ENCODE peak calls at places on chromosomes 6 and 20, in seven cellular contexts. V is germinal center; W is activated CD4-positive, CD25-positive, alpha-beta regulatory T cell; L is GM10248; G is NCI-H1092; Y is fibroblast of the conjunctiva; R is HCT116. I is an unnamed sample.

GRCh38 chr6:134182528-134182927 is 130.1 kb upstream of the SLC2A12 start:
- DNase-seq in L (no peak), R (no peak), Y (no peak), W (no peak), G (no peak), V (no peak), I (no peak)

GRCh38 chr20:61692476-61692875 is 373.2 kb downstream of the TAF4 start:
- DNase-seq in L (no peak), R (no peak), V (no peak), G (no peak), W (no peak), Y (no peak), I (no peak)

GRCh38 chr6:15621203-15622044 is 41.4 kb downstream of the DTNBP1 start:
- DNase-seq in L (peak; percentile 43), W (no peak), Y (no peak), G (no peak), R (no peak), V (no peak), I (peak; percentile 15)

GRCh38 chr6:144612811-144613210 is 327.7 kb downstream of the UTRN start:
- DNase-seq in L (no peak), W (no peak), Y (no peak), G (no peak), R (no peak), V (no peak), I (no peak)

GRCh38 chr6:159059099-159059498 is 14.3 kb upstream of the TAGAP start:
- DNase-seq in L (no peak), V (no peak), Y (no peak), W (no peak), G (no peak), R (no peak), I (no peak)

GRCh38 chr6:127342296-127342945 is 988 bp downstream of the ECHDC1 start:
- DNase-seq in G (peak; percentile 18), R (no peak), Y (no peak), W (no peak), L (no peak), V (peak; percentile 3), I (peak; percentile 63)

GRCh38 chr20:44089987-44090674 is 96.9 kb downstream of the JPH2 start:
- DNase-seq in L (no peak), V (peak; percentile 78), W (no peak), R (peak; percentile 61), G (no peak), Y (peak; percentile 33), I (peak; percentile 60)

GRCh38 chr20:25191051-25191450 is 4.5 kb upstream of the ENTPD6 start:
- DNase-seq in Y (no peak), V (no peak), R (no peak), L (peak; percentile 1), G (no peak), W (no peak), I (no peak)

GRCh38 chr6:2257358-2257757 is 12.0 kb upstream of the GMDS start:
- DNase-seq in L (no peak), Y (no peak), G (no peak), R (no peak), W (no peak), V (no peak), I (no peak)

GRCh38 chr20:36482044-36482473 is 59.3 kb upstream of the MYL9 start:
- DNase-seq in R (no peak), G (peak; percentile 86), W (no peak), L (no peak), V (no peak), Y (no peak), I (no peak)

GRCh38 chr6:75524322-75524972 is 30.8 kb upstream of the FILIP1 start:
- DNase-seq in R (peak; percentile 10), V (no peak), W (no peak), G (no peak), Y (peak; percentile 65), L (no peak), I (peak; percentile 79)

GRCh38 chr6:110595112-110595511 is 118.7 kb upstream of the SLC22A16 start:
- DNase-seq in Y (no peak), R (no peak), G (no peak), V (no peak), L (no peak), W (no peak), I (no peak)

GRCh38 chr6:3290501-3291211 is 31.9 kb downstream of the PSMG4 start:
- DNase-seq in V (no peak), L (no peak), W (no peak), R (no peak), G (no peak), Y (no peak), I (no peak)

GRCh38 chr6:44514576-44515193 is 127.2 kb downstream of the CDC5L start:
- DNase-seq in Y (no peak), V (no peak), G (no peak), R (no peak), L (no peak), W (no peak), I (no peak)

GRCh38 chr6:137875606-137876005 is 8.5 kb downstream of the TNFAIP3 start:
- DNase-seq in Y (no peak), W (no peak), G (no peak), L (no peak), R (no peak), V (no peak), I (no peak)

GRCh38 chr6:130252527-130253237 is 29.9 kb upstream of the SAMD3 start:
- DNase-seq in V (no peak), Y (no peak), R (no peak), L (no peak), W (no peak), G (no peak), I (no peak)

GRCh38 chr20:63698739-63699465 is 2.5 kb downstream of the TNFRSF6B start:
- DNase-seq in G (no peak), R (peak; percentile 67), W (no peak), L (peak; percentile 75), V (no peak), Y (peak; percentile 71), I (peak; percentile 93)

GRCh38 chr6:161598896-161599295 is 325.0 kb upstream of the AGPAT4 start:
- DNase-seq in R (no peak), Y (no peak), V (no peak), G (no peak), W (no peak), L (no peak), I (no peak)

GRCh38 chr20:38805958-38806854 is 709 bp downstream of the PPP1R16B start:
- DNase-seq in L (peak; percentile 57), G (peak; percentile 39), V (peak; percentile 43), R (no peak), W (no peak), Y (no peak), I (peak; percentile 21)

GRCh38 chr20:36266189-36266588 is 29.9 kb downstream of the AAR2 start:
- DNase-seq in V (no peak), W (no peak), Y (no peak), L (no peak), R (no peak), G (no peak), I (no peak)

GRCh38 chr20:46394872-46395470 is 11.4 kb downstream of the ELMO2 start:
- DNase-seq in V (no peak), L (no peak), R (no peak), W (no peak), Y (no peak), G (no peak), I (no peak)

I was measured in GM23248.